ENCODE peak calls at places on chromosomes 4 and X, in seven cellular contexts. B is neural progenitor cell; R is small intestine; X is H9; G is PC-3; Z is activated gamma-delta T cell treated with Interleukin-2 at 50 U/mL for 16 hours; P is activated CD4-positive, CD25-positive, alpha-beta regulatory T cell treated with anti-CD3 and anti-CD28 coated beads, Interleukin-2, amount 50 U/mL, for 72 hours. Q is an unnamed sample.

GRCh38 chr4:121943941-121944340 is 7.9 kb downstream of the TRPC3 start:
- DNase-seq in B (peak), R (no peak), X (peak), G (no peak), Z (no peak), P (no peak), Q (peak)

GRCh38 chr4:151331276-151332042 is 6.1 kb upstream of the SH3D19 start:
- DNase-seq in B (no peak), R (no peak), X (no peak), G (peak), Z (no peak), P (no peak), Q (no peak)

GRCh38 chr4:110840221-110840654 is 217.4 kb upstream of the PITX2 start:
- DNase-seq in B (no peak), R (no peak), X (no peak), G (peak), Z (no peak), P (no peak), Q (no peak)

GRCh38 chr4:61204353-61204752 is 4.2 kb downstream of the ADGRL3 start:
- DNase-seq in B (peak), R (no peak), X (no peak), G (peak), Z (no peak), P (no peak), Q (no peak)

GRCh38 chrX:46572295-46572936 is 1.1 kb upstream of the CHST7 start:
- DNase-seq in B (no peak), R (no peak), X (no peak), G (no peak), Z (no peak), P (no peak), Q (no peak)

GRCh38 chrX:129836827-129837226 is 6.9 kb downstream of the ZDHHC9 start:
- DNase-seq in B (no peak), R (no peak), X (no peak), G (no peak), Z (no peak), P (no peak), Q (peak)

GRCh38 chrX:154136627-154137161 is 7.3 kb upstream of the OPN1LW start:
- DNase-seq in B (peak), R (peak), X (peak), G (peak), Z (peak), P (peak), Q (peak)

GRCh38 chrX:119155416-119156035 is 27.9 kb upstream of the KIAA1210 start:
- DNase-seq in B (no peak), R (peak), X (no peak), G (peak), Z (no peak), P (no peak), Q (peak)

GRCh38 chr4:121449416-121449815 is 68.6 kb upstream of the QRFPR start:
- DNase-seq in B (no peak), R (no peak), X (no peak), G (no peak), Z (no peak), P (no peak), Q (no peak)

GRCh38 chrX:47285762-47286320 is 53.0 kb downstream of the USP11 start:
- DNase-seq in B (no peak), R (peak), X (no peak), G (no peak), Z (no peak), P (no peak), Q (no peak)

Q was measured in K562.